ENCODE peak calls at places on chromosomes 16 and 17, in five cellular contexts. Z is neural progenitor cell, W is H1, T is mesendoderm, U is endothelial cell of umbilical vein. L is an unnamed sample.

GRCh38 chr16:88424536-88425230 is 28.4 kb upstream of the ZFPM1 start:
- DNase-seq in W (no peak), Z (no peak), U (no peak), T (no peak), L (no peak)

GRCh38 chr17:58630883-58631522 is 60.8 kb downstream of the TEX14 start:
- DNase-seq in U (no peak), Z (peak; percentile 70), W (peak; percentile 77), T (peak; percentile 96), L (no peak)

GRCh38 chr17:79658811-79659207 is 48.0 kb upstream of the RBFOX3 start:
- DNase-seq in T (peak; percentile 70), Z (peak; percentile 77), U (peak; percentile 32), W (no peak), L (no peak)

GRCh38 chr17:81242421-81243332 is 3.6 kb downstream of the NDUFAF8 start:
- DNase-seq in T (no peak), Z (no peak), W (no peak), U (no peak), L (no peak)

GRCh38 chr17:29219378-29220047 is 27.1 kb upstream of the CRYBA1 start:
- DNase-seq in U (peak; percentile 86), T (peak; percentile 86), W (peak; percentile 43), Z (peak; percentile 92), L (peak; percentile 72)

GRCh38 chr17:204427-205175 is 23.2 kb upstream of the DOC2B start:
- DNase-seq in U (no peak), W (no peak), Z (no peak), T (no peak), L (no peak)

GRCh38 chr16:55701442-55702319 is 45.9 kb downstream of the SLC6A2 start:
- DNase-seq in U (peak; percentile 49), T (peak; percentile 70), Z (peak; percentile 70), W (no peak), L (peak; percentile 64)

GRCh38 chr16:74657873-74658642 is 8.6 kb downstream of the RFWD3 start:
- DNase-seq in U (no peak), Z (no peak), W (no peak), T (no peak), L (no peak)

GRCh38 chr16:89456412-89456811 is 33.9 kb downstream of the ANKRD11 start:
- DNase-seq in T (no peak), U (no peak), Z (no peak), W (no peak), L (no peak)

GRCh38 chr16:81175325-81175891 is 63.1 kb upstream of the BCO1 start:
- DNase-seq in T (no peak), U (no peak), Z (no peak), W (no peak), L (no peak)

GRCh38 chr16:87017388-87018012 is 299.7 kb downstream of the C16orf95 start:
- DNase-seq in T (peak; percentile 83), Z (peak; percentile 51), W (no peak), U (peak; percentile 88), L (no peak)

GRCh38 chr17:75695830-75696271 is 25.4 kb upstream of the ITGB4 start:
- DNase-seq in T (no peak), W (no peak), Z (no peak), U (no peak), L (no peak)
- H3K9ac ChIP-seq in T (no peak overlapping the region), W (no peak overlapping the region), Z (no peak overlapping the region), U (no peak overlapping the region), L (no peak overlapping the region)

GRCh38 chr17:43938838-43939182 is 3.5 kb downstream of the PPY start:
- DNase-seq in W (no peak), T (no peak), U (no peak), Z (peak; percentile 38), L (no peak)

GRCh38 chr17:43940630-43941029 is 1.6 kb downstream of the PPY start:
- DNase-seq in Z (peak; percentile 77), U (peak; percentile 16), W (no peak), T (peak; percentile 79), L (peak; percentile 54)

GRCh38 chr17:43942286-43942685 is at the start of gene PPY:
- DNase-seq in W (no peak), T (no peak), U (no peak), Z (no peak), L (no peak)

GRCh38 chr17:43936434-43936833 is 5.8 kb downstream of the PPY start:
- DNase-seq in Z (no peak), W (no peak), T (no peak), U (no peak), L (no peak)

DNA sequence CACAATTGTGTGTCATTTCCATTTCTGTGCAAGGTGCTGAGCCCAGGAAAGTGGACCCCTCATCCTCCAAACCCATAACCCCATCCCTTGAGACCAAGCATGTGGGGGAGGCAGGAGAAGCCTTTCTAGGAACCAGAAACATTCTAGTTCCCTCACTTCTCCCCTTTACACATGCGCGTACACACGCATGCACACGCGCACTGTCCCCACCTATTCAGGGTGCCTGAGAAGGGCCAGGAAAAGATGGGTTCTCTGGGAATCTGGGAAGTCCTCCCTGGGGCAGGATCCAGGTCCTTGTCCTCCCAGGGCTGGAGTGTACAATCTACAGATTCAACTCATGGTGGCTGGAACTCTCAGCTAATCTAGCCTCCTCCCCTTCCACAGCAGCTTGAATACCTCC is 2.4 kb downstream of the PPY start:
- DNase-seq in T (no peak), W (no peak), U (no peak), Z (no peak), L (no peak)
- H3K4me2 ChIP-seq in T (no peak overlapping the region), W (no peak overlapping the region), U (no peak overlapping the region), Z (no peak overlapping the region), L (no peak overlapping the region)

GRCh38 chr17:77210946-77211541 is 70.3 kb downstream of the SEC14L1 start:
- DNase-seq in W (no peak), Z (no peak), U (no peak), T (no peak), L (no peak)
- H3K9ac ChIP-seq in W (no peak overlapping the region), Z (no peak overlapping the region), U (no peak overlapping the region), T (no peak overlapping the region), L (no peak overlapping the region)

DNA sequence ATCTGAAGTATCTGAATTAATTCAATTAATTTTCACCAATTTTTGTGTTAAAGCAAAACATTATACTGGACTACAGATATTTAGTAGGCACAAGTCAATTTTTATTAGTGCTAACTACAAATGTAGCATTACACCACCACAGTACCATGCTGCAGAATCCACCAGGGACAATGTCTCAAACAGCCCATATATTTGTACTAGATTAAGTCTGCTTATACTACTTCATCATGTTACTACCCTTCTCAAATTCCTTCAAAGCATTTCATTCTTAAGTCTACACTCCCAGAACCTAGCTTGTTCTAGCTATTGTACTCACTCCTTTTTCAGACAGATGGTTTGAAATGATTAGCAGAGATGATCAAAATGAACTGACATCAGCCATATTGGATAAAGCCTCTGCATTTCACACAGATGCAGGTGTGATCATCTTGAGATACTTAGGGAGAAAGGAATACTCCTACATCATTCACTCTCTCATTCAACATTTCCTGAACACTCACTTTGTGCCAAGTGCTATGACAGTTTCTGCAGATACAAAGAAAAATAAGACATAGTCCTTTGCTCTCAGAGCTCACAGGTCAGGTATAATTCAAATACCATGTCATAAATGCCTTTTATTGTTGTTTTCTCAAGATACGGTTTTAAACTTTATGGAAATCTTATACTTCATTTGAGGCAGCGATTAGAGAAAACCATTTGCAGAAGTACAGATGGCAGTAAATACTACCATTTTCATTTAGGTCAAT is 47.7 kb downstream of the SMURF2 start:
- DNase-seq in U (no peak), T (no peak), Z (no peak), W (no peak), L (no peak)
- H3K4me2 ChIP-seq in U (peak overlapping the region; percentile 19), T (no peak overlapping the region), Z (no peak overlapping the region), W (no peak overlapping the region), L (no peak overlapping the region)